ENCODE peak calls at places on chromosomes 11 and 22, in nine cellular contexts. One of them, this sample, is unnamed.

GRCh38 chr11:48122246-48122645 is 94.4 kb upstream of the OR4B1 start:
- DNase-seq in A549: no peak
- DNase-seq in bronchial epithelial cell: no peak
- DNase-seq in activated B cell treated with CpG ODN at 0.5 μM for 24 hours: no peak
- DNase-seq in H9: no peak
- DNase-seq in breast epithelium: no peak
- DNase-seq in AG10803: no peak
- DNase-seq in fibroblast of mammary gland: no peak
- DNase-seq in chondrocyte: no peak
- DNase-seq in this sample: no peak

GRCh38 chr22:19987394-19988306 is 29.0 kb downstream of the ARVCF start:
- DNase-seq in A549: no peak
- DNase-seq in bronchial epithelial cell: no peak
- DNase-seq in activated B cell treated with CpG ODN at 0.5 μM for 24 hours: no peak
- DNase-seq in H9: no peak
- DNase-seq in breast epithelium: no peak
- DNase-seq in AG10803: no peak
- DNase-seq in fibroblast of mammary gland: no peak
- DNase-seq in chondrocyte: peak
- DNase-seq in this sample: no peak

GRCh38 chr22:50281957-50282356 is 11.8 kb upstream of the MAPK11 start:
- DNase-seq in A549: no peak
- DNase-seq in bronchial epithelial cell: no peak
- DNase-seq in activated B cell treated with CpG ODN at 0.5 μM for 24 hours: no peak
- DNase-seq in H9: no peak
- DNase-seq in breast epithelium: no peak
- DNase-seq in AG10803: no peak
- DNase-seq in fibroblast of mammary gland: no peak
- DNase-seq in chondrocyte: no peak
- DNase-seq in this sample: no peak

GRCh38 chr11:10701982-10702381 is 8.4 kb upstream of the IRAG1 start:
- DNase-seq in A549: no peak
- DNase-seq in bronchial epithelial cell: peak
- DNase-seq in activated B cell treated with CpG ODN at 0.5 μM for 24 hours: no peak
- DNase-seq in H9: no peak
- DNase-seq in breast epithelium: no peak
- DNase-seq in AG10803: peak
- DNase-seq in fibroblast of mammary gland: peak
- DNase-seq in chondrocyte: no peak
- DNase-seq in this sample: no peak

GRCh38 chr11:60929774-60930173 is 5.5 kb downstream of the TMEM132A start:
- DNase-seq in A549: no peak
- DNase-seq in bronchial epithelial cell: no peak
- DNase-seq in activated B cell treated with CpG ODN at 0.5 μM for 24 hours: no peak
- DNase-seq in H9: no peak
- DNase-seq in breast epithelium: no peak
- DNase-seq in AG10803: no peak
- DNase-seq in fibroblast of mammary gland: no peak
- DNase-seq in chondrocyte: no peak
- DNase-seq in this sample: no peak

GRCh38 chr11:46267930-46268329 is 9.5 kb upstream of the CREB3L1 start:
- DNase-seq in A549: no peak
- DNase-seq in bronchial epithelial cell: no peak
- DNase-seq in activated B cell treated with CpG ODN at 0.5 μM for 24 hours: no peak
- DNase-seq in H9: no peak
- DNase-seq in breast epithelium: no peak
- DNase-seq in AG10803: no peak
- DNase-seq in fibroblast of mammary gland: no peak
- DNase-seq in chondrocyte: no peak
- DNase-seq in this sample: no peak

GRCh38 chr11:46369458-46370152 is 11.9 kb upstream of the MDK start:
- DNase-seq in A549: peak
- DNase-seq in bronchial epithelial cell: no peak
- DNase-seq in activated B cell treated with CpG ODN at 0.5 μM for 24 hours: peak
- DNase-seq in H9: peak
- DNase-seq in breast epithelium: no peak
- DNase-seq in AG10803: peak
- DNase-seq in fibroblast of mammary gland: peak
- DNase-seq in chondrocyte: no peak
- DNase-seq in this sample: no peak

GRCh38 chr22:44582016-44582415 is 84.0 kb upstream of the RTL6 start:
- DNase-seq in A549: no peak
- DNase-seq in bronchial epithelial cell: no peak
- DNase-seq in activated B cell treated with CpG ODN at 0.5 μM for 24 hours: no peak
- DNase-seq in H9: peak
- DNase-seq in breast epithelium: no peak
- DNase-seq in AG10803: no peak
- DNase-seq in fibroblast of mammary gland: no peak
- DNase-seq in chondrocyte: peak
- DNase-seq in this sample: no peak

GRCh38 chr11:32437406-32438345 is 2.3 kb upstream of the WT1 start:
- DNase-seq in A549: no peak
- DNase-seq in bronchial epithelial cell: no peak
- DNase-seq in activated B cell treated with CpG ODN at 0.5 μM for 24 hours: no peak
- DNase-seq in H9: peak
- DNase-seq in breast epithelium: no peak
- DNase-seq in AG10803: no peak
- DNase-seq in fibroblast of mammary gland: no peak
- DNase-seq in chondrocyte: no peak
- DNase-seq in this sample: no peak

GRCh38 chr22:20884454-20884853 is 25.6 kb downstream of the SNAP29 start:
- DNase-seq in A549: no peak
- DNase-seq in bronchial epithelial cell: no peak
- DNase-seq in activated B cell treated with CpG ODN at 0.5 μM for 24 hours: no peak
- DNase-seq in H9: no peak
- DNase-seq in breast epithelium: no peak
- DNase-seq in AG10803: no peak
- DNase-seq in fibroblast of mammary gland: no peak
- DNase-seq in chondrocyte: no peak
- DNase-seq in this sample: no peak

GRCh38 chr11:108733479-108734116 is 68.7 kb downstream of the DDX10 start:
- DNase-seq in A549: no peak
- DNase-seq in bronchial epithelial cell: peak
- DNase-seq in activated B cell treated with CpG ODN at 0.5 μM for 24 hours: no peak
- DNase-seq in H9: no peak
- DNase-seq in breast epithelium: no peak
- DNase-seq in AG10803: peak
- DNase-seq in fibroblast of mammary gland: peak
- DNase-seq in chondrocyte: no peak
- DNase-seq in this sample: no peak

GRCh38 chr22:38413085-38414008 is 41.7 kb downstream of the KCNJ4 start:
- DNase-seq in A549: no peak
- DNase-seq in bronchial epithelial cell: no peak
- DNase-seq in activated B cell treated with CpG ODN at 0.5 μM for 24 hours: peak
- DNase-seq in H9: no peak
- DNase-seq in breast epithelium: no peak
- DNase-seq in AG10803: no peak
- DNase-seq in fibroblast of mammary gland: no peak
- DNase-seq in chondrocyte: peak
- DNase-seq in this sample: no peak

GRCh38 chr11:8296872-8297271 is 33.2 kb upstream of the LMO1 start:
- DNase-seq in A549: no peak
- DNase-seq in bronchial epithelial cell: no peak
- DNase-seq in activated B cell treated with CpG ODN at 0.5 μM for 24 hours: no peak
- DNase-seq in H9: no peak
- DNase-seq in breast epithelium: no peak
- DNase-seq in AG10803: no peak
- DNase-seq in fibroblast of mammary gland: peak
- DNase-seq in chondrocyte: peak
- DNase-seq in this sample: no peak

GRCh38 chr22:44698531-44699421 is 3.2 kb upstream of the PRR5 start:
- DNase-seq in A549: no peak
- DNase-seq in bronchial epithelial cell: no peak
- DNase-seq in activated B cell treated with CpG ODN at 0.5 μM for 24 hours: no peak
- DNase-seq in H9: peak
- DNase-seq in breast epithelium: no peak
- DNase-seq in AG10803: peak
- DNase-seq in fibroblast of mammary gland: peak
- DNase-seq in chondrocyte: peak
- DNase-seq in this sample: no peak

GRCh38 chr11:9922806-9923205 is 258.9 kb downstream of the SWAP70 start:
- DNase-seq in A549: no peak
- DNase-seq in bronchial epithelial cell: no peak
- DNase-seq in activated B cell treated with CpG ODN at 0.5 μM for 24 hours: no peak
- DNase-seq in H9: peak
- DNase-seq in breast epithelium: no peak
- DNase-seq in AG10803: peak
- DNase-seq in fibroblast of mammary gland: no peak
- DNase-seq in chondrocyte: no peak
- DNase-seq in this sample: no peak

GRCh38 chr11:88886796-88887195 is 179.0 kb downstream of the GRM5 start:
- DNase-seq in A549: peak
- DNase-seq in bronchial epithelial cell: peak
- DNase-seq in activated B cell treated with CpG ODN at 0.5 μM for 24 hours: no peak
- DNase-seq in H9: peak
- DNase-seq in breast epithelium: no peak
- DNase-seq in AG10803: peak
- DNase-seq in fibroblast of mammary gland: peak
- DNase-seq in chondrocyte: no peak
- DNase-seq in this sample: no peak

DNA sequence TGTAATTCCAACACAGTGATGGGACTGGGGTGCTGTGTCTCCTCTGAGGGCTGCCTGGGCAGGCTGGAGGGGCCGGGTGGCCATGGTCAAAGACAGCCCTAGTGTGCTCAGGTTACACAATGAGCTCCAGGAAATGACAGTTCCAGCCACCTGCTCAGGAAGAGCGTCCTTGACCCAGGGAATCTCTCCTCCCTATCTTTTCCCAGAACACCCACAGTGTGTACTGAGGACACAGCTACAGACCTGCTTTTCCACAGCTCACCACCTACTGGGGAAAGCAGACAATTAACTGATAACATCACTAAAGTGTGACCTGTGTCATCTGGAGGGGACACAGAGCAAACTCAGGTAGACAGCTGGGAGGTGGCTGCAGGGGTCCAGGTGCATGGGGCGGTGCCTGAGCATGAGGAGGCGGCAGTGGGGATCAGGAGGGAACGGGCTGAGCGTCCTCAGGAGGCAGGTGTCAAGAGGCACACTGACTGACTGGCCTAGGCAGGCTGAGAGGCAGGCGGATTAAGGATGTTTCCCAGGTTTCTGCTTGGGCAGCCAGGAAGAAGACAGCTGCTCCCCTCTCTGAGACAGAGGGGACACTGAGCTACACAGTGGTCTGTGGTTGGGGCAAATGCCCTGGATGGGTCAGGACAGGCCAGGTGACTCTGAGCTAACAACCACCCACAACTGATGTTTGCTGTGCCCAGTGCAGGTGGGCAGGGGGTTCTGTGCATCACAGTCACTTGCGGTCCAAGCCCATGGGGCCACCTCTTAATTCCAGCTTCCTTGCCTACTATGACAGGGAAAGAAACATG is 56.1 kb downstream of the ARFGAP3 start:
- DNase-seq in A549: no peak
- DNase-seq in bronchial epithelial cell: no peak
- DNase-seq in activated B cell treated with CpG ODN at 0.5 μM for 24 hours: no peak
- DNase-seq in H9: no peak
- DNase-seq in breast epithelium: no peak
- DNase-seq in AG10803: no peak
- DNase-seq in fibroblast of mammary gland: no peak
- DNase-seq in chondrocyte: no peak
- DNase-seq in this sample: no peak
- TF ChIP-seq CTCF in A549: no peak
- TF ChIP-seq CTCF in bronchial epithelial cell: no peak
- TF ChIP-seq CTCF in activated B cell treated with CpG ODN at 0.5 μM for 24 hours: no peak
- TF ChIP-seq CTCF in H9: no peak
- TF ChIP-seq CTCF in breast epithelium: no peak
- TF ChIP-seq CTCF in AG10803: no peak
- TF ChIP-seq CTCF in fibroblast of mammary gland: no peak
- TF ChIP-seq CTCF in chondrocyte: no peak
- TF ChIP-seq CTCF in this sample: no peak

GRCh38 chr11:66891849-66892660 is 35.2 kb downstream of the LRFN4 start:
- DNase-seq in A549: peak
- DNase-seq in bronchial epithelial cell: peak
- DNase-seq in activated B cell treated with CpG ODN at 0.5 μM for 24 hours: no peak
- DNase-seq in H9: peak
- DNase-seq in breast epithelium: peak
- DNase-seq in AG10803: peak
- DNase-seq in fibroblast of mammary gland: peak
- DNase-seq in chondrocyte: no peak
- DNase-seq in this sample: no peak
- TF ChIP-seq CTCF in A549: no peak
- TF ChIP-seq CTCF in bronchial epithelial cell: peak
- TF ChIP-seq CTCF in activated B cell treated with CpG ODN at 0.5 μM for 24 hours: no peak
- TF ChIP-seq CTCF in H9: no peak
- TF ChIP-seq CTCF in breast epithelium: no peak
- TF ChIP-seq CTCF in AG10803: peak
- TF ChIP-seq CTCF in fibroblast of mammary gland: no peak
- TF ChIP-seq CTCF in chondrocyte: peak
- TF ChIP-seq CTCF in this sample: no peak

GRCh38 chr11:106152013-106152412 is 74.6 kb downstream of the AASDHPPT start:
- DNase-seq in A549: no peak
- DNase-seq in bronchial epithelial cell: peak
- DNase-seq in activated B cell treated with CpG ODN at 0.5 μM for 24 hours: no peak
- DNase-seq in H9: peak
- DNase-seq in breast epithelium: no peak
- DNase-seq in AG10803: peak
- DNase-seq in fibroblast of mammary gland: peak
- DNase-seq in chondrocyte: no peak
- DNase-seq in this sample: no peak
- TF ChIP-seq CTCF in A549: no peak
- TF ChIP-seq CTCF in bronchial epithelial cell: peak
- TF ChIP-seq CTCF in activated B cell treated with CpG ODN at 0.5 μM for 24 hours: no peak
- TF ChIP-seq CTCF in H9: peak
- TF ChIP-seq CTCF in breast epithelium: no peak
- TF ChIP-seq CTCF in AG10803: peak
- TF ChIP-seq CTCF in fibroblast of mammary gland: peak
- TF ChIP-seq CTCF in chondrocyte: peak
- TF ChIP-seq CTCF in this sample: peak

GRCh38 chr11:62719302-62719978 is 7.8 kb downstream of the HNRNPUL2 start:
- DNase-seq in A549: no peak
- DNase-seq in bronchial epithelial cell: no peak
- DNase-seq in activated B cell treated with CpG ODN at 0.5 μM for 24 hours: no peak
- DNase-seq in H9: no peak
- DNase-seq in breast epithelium: no peak
- DNase-seq in AG10803: peak
- DNase-seq in fibroblast of mammary gland: peak
- DNase-seq in chondrocyte: no peak
- DNase-seq in this sample: no peak

GRCh38 chr11:62724171-62724570 is 3.1 kb downstream of the HNRNPUL2 start:
- DNase-seq in A549: no peak
- DNase-seq in bronchial epithelial cell: no peak
- DNase-seq in activated B cell treated with CpG ODN at 0.5 μM for 24 hours: no peak
- DNase-seq in H9: no peak
- DNase-seq in breast epithelium: no peak
- DNase-seq in AG10803: no peak
- DNase-seq in fibroblast of mammary gland: no peak
- DNase-seq in chondrocyte: no peak
- DNase-seq in this sample: no peak

GRCh38 chr11:62726156-62727006 is 876 bp downstream of the HNRNPUL2 start:
- DNase-seq in A549: no peak
- DNase-seq in bronchial epithelial cell: no peak
- DNase-seq in activated B cell treated with CpG ODN at 0.5 μM for 24 hours: no peak
- DNase-seq in H9: no peak
- DNase-seq in breast epithelium: no peak
- DNase-seq in AG10803: no peak
- DNase-seq in fibroblast of mammary gland: no peak
- DNase-seq in chondrocyte: peak
- DNase-seq in this sample: no peak

GRCh38 chr11:62725686-62726085 is 1.6 kb downstream of the HNRNPUL2 start:
- DNase-seq in A549: no peak
- DNase-seq in bronchial epithelial cell: peak
- DNase-seq in activated B cell treated with CpG ODN at 0.5 μM for 24 hours: no peak
- DNase-seq in H9: no peak
- DNase-seq in breast epithelium: no peak
- DNase-seq in AG10803: no peak
- DNase-seq in fibroblast of mammary gland: no peak
- DNase-seq in chondrocyte: no peak
- DNase-seq in this sample: no peak

GRCh38 chr11:62721994-62722393 is 5.3 kb downstream of the HNRNPUL2 start:
- DNase-seq in A549: peak
- DNase-seq in bronchial epithelial cell: no peak
- DNase-seq in activated B cell treated with CpG ODN at 0.5 μM for 24 hours: no peak
- DNase-seq in H9: no peak
- DNase-seq in breast epithelium: no peak
- DNase-seq in AG10803: peak
- DNase-seq in fibroblast of mammary gland: peak
- DNase-seq in chondrocyte: no peak
- DNase-seq in this sample: no peak
- TF ChIP-seq CTCF in A549: no peak
- TF ChIP-seq CTCF in bronchial epithelial cell: no peak
- TF ChIP-seq CTCF in activated B cell treated with CpG ODN at 0.5 μM for 24 hours: no peak
- TF ChIP-seq CTCF in H9: peak
- TF ChIP-seq CTCF in breast epithelium: no peak
- TF ChIP-seq CTCF in AG10803: peak
- TF ChIP-seq CTCF in fibroblast of mammary gland: peak
- TF ChIP-seq CTCF in chondrocyte: peak
- TF ChIP-seq CTCF in this sample: peak